ENCODE peak calls at places on chromosomes 5 and 9, in four cellular contexts. N, R, H and S are unnamed samples.

GRCh38 chr5:39138892-39139291 is 64.7 kb upstream of the RICTOR start:
- DNase-seq in H (peak; percentile 78), N (no peak), R (no peak), S (no peak)

GRCh38 chr9:36037580-36038169 is 962 bp downstream of the RECK start:
- DNase-seq in R (no peak), N (no peak), H (no peak), S (no peak)

GRCh38 chr5:1568201-1568979 is 44.6 kb upstream of the LPCAT1 start:
- DNase-seq in R (no peak), H (peak; percentile 80), N (no peak), S (no peak)

GRCh38 chr5:93805616-93806393 is 64.4 kb upstream of the POU5F2 start:
- DNase-seq in N (no peak), H (no peak), R (no peak), S (no peak)

GRCh38 chr9:77544491-77545000 is 103.6 kb downstream of the GNA14 start:
- DNase-seq in N (no peak), H (peak; percentile 66), R (no peak), S (no peak)

GRCh38 chr5:179284751-179285191 is 60.5 kb downstream of the ADAMTS2 start:
- DNase-seq in H (no peak), N (no peak), R (no peak), S (peak; percentile 19)

GRCh38 chr5:34762321-34762871 is 76.6 kb upstream of the TTC23L start:
- DNase-seq in N (peak; percentile 57), H (peak; percentile 92), R (no peak), S (no peak)

GRCh38 chr5:139482050-139482889 is at the start of gene STING1:
- DNase-seq in N (peak; percentile 84), R (peak; percentile 41), H (peak; percentile 93), S (no peak)

GRCh38 chr5:55232985-55233928 is at the start of gene CCNO:
- DNase-seq in H (peak; percentile 62), N (peak; percentile 53), R (no peak), S (no peak)

GRCh38 chr9:68685770-68686169 is 19.3 kb upstream of the PIP5K1B start:
- DNase-seq in H (no peak), N (no peak), R (no peak), S (no peak)

GRCh38 chr5:150153957-150154617 is 1.6 kb downstream of the PDGFRB start:
- DNase-seq in R (no peak), H (peak; percentile 76), N (no peak), S (no peak)

GRCh38 chr5:172607213-172607793 is 33.8 kb upstream of the NEURL1B start:
- DNase-seq in R (no peak), N (peak; percentile 49), H (no peak), S (no peak)

GRCh38 chr9:79477955-79478751 is 93.6 kb upstream of the TLE4 start:
- DNase-seq in R (no peak), N (no peak), H (peak; percentile 20), S (no peak)

GRCh38 chr5:88438006-88438405 is 169.4 kb upstream of the TMEM161B start:
- DNase-seq in R (no peak), H (peak; percentile 38), N (no peak), S (no peak)

GRCh38 chr5:138829341-138829740 is 45.8 kb downstream of the LRRTM2 start:
- DNase-seq in R (no peak), N (no peak), H (no peak), S (no peak)

GRCh38 chr5:142097681-142098080 is 10.9 kb upstream of the NDFIP1 start:
- DNase-seq in N (no peak), H (no peak), R (no peak), S (no peak)

GRCh38 chr5:107809201-107810034 is 138.7 kb upstream of the EFNA5 start:
- DNase-seq in H (peak; percentile 72), R (no peak), N (no peak), S (no peak)

GRCh38 chr5:136399512-136399911 is 34.2 kb upstream of the TRPC7 start:
- DNase-seq in H (no peak), N (no peak), R (no peak), S (no peak)

GRCh38 chr5:156396063-156396829 is 69.3 kb downstream of the SGCD start:
- DNase-seq in H (no peak), R (no peak), N (no peak), S (no peak)

GRCh38 chr9:124381073-124381945 is 33.9 kb downstream of the PSMB7 start:
- DNase-seq in R (no peak), N (no peak), H (peak; percentile 53), S (no peak)

GRCh38 chr9:38346811-38347735 is 45.4 kb upstream of the ALDH1B1 start:
- DNase-seq in R (no peak), H (no peak), N (peak; percentile 9), S (no peak)

GRCh38 chr5:53253421-53253871 is 143.9 kb upstream of the MOCS2 start:
- DNase-seq in H (peak; percentile 95), R (no peak), N (no peak), S (no peak)

GRCh38 chr9:36101916-36102741 is 34.4 kb upstream of the GLIPR2 start:
- DNase-seq in N (no peak), R (no peak), H (peak; percentile 100), S (no peak)

GRCh38 chr9:20980713-20981481 is 50.5 kb downstream of the HACD4 start:
- DNase-seq in R (peak; percentile 33), N (no peak), H (peak; percentile 93), S (no peak)

GRCh38 chr9:35859310-35859994 is 10.7 kb downstream of the OR13J1 start:
- DNase-seq in H (no peak), R (no peak), N (no peak), S (no peak)

GRCh38 chr5:108548684-108549596 is 167.0 kb upstream of the FBXL17 start:
- DNase-seq in N (no peak), H (no peak), R (no peak), S (no peak)

GRCh38 chr5:154385236-154385512 is 60.6 kb upstream of the SAP30L start:
- DNase-seq in N (no peak), R (no peak), H (no peak), S (no peak)

GRCh38 chr5:180602481-180603075 is 11.3 kb upstream of the SCGB3A1 start:
- DNase-seq in R (no peak), N (no peak), H (no peak), S (no peak)

GRCh38 chr5:5422819-5423515 is 490 bp downstream of the ICE1 start:
- DNase-seq in H (no peak), R (no peak), N (peak; percentile 32), S (no peak)

DNA sequence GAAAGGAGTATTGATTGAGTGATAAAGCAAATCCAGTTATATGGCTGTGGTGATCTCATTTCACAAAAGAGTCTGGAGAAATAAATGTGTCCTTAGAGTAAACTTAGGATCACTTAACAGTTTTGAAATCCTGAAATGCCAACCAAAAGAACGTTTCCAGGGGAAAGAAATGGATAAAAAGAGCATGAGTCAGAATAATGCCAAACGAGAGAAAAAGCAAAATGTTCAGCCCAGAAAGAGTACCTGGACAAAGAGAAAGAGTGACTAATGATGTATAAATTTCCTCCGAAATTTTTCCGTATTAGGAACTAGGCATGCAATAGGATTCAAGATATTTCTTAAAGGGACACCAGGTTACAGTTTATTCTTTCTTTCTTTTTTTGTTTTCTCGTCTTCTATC is 463.1 kb upstream of the CDH10 start:
- DNase-seq in H (peak; percentile 28), R (no peak), N (no peak), S (no peak)
- TF ChIP-seq CTCF in H (no peak), R (no peak), N (no peak), S (no peak)

GRCh38 chr5:118592234-118592633 is 396.1 kb downstream of the DTWD2 start:
- DNase-seq in N (no peak), R (no peak), H (no peak), S (no peak)

GRCh38 chr5:118590806-118591205 is 397.5 kb downstream of the DTWD2 start:
- DNase-seq in R (no peak), N (no peak), H (no peak), S (no peak)

GRCh38 chr5:118597448-118597847 is 390.9 kb downstream of the DTWD2 start:
- DNase-seq in N (no peak), R (no peak), H (no peak), S (no peak)

GRCh38 chr5:118596255-118596654 is 392.1 kb downstream of the DTWD2 start:
- DNase-seq in R (no peak), N (no peak), H (no peak), S (no peak)

DNA sequence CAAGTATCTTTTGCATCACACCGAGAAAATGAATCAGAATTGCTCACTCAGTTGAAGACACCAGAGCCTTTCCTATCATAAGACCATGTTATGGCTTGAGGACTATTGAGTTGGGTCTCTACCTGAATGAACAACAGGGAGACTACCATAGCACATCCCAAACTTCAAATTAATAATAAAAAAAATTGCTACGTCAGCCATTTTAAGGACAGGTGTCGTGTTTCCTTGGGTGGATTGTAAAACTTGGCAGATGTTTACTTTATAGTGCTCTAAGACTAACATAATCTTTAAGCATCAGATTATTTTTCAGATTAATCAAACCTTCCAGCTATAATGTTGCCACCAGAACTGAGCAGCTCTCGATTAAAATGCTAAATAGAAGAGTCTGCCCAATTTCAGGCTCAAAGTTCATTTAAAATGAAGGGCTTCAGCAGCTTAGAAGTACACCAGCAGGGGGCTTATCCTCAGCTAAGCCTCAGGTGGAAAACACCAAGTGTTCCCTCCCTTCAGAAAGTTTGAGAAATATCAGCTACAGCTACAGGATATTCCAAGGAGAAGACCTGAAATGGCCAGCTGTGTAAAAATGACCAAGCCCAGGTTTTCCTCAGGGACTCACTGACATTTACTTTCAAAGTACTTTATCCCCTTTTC is 395.5 kb downstream of the DTWD2 start:
- DNase-seq in N (no peak), R (no peak), H (no peak), S (no peak)
- TF ChIP-seq CTCF in N (no peak), R (peak; percentile 32), H (no peak), S (peak; percentile 47)

DNA sequence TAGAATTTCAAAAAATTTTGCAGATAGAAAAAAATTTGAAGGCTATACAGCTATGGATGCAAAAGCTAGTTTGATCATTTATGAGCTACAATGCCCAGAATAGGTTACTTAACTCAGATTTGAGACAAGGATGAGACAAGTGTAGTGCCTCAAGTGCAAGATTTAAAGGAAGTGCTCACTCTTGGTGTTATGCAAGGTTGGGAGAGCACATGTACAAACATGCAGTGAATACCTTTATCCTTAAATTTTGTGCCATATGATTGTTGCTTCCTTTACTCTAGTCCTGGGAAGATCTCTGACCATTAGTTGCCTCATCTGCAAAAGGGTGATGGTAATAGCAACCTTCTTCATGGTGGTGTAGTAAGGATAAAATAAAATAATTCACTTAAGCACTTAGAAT is 31.7 kb upstream of the PPP2R2B start:
- DNase-seq in H (no peak), R (no peak), N (no peak), S (no peak)
- TF ChIP-seq CTCF in H (no peak), R (no peak), N (no peak), S (no peak)

GRCh38 chr5:75156585-75156984 is 80.1 kb downstream of the ANKRD31 start:
- DNase-seq in R (no peak), H (no peak), N (no peak), S (no peak)
- TF ChIP-seq CTCF in R (no peak), H (no peak), N (no peak), S (peak; percentile 33)

DNA sequence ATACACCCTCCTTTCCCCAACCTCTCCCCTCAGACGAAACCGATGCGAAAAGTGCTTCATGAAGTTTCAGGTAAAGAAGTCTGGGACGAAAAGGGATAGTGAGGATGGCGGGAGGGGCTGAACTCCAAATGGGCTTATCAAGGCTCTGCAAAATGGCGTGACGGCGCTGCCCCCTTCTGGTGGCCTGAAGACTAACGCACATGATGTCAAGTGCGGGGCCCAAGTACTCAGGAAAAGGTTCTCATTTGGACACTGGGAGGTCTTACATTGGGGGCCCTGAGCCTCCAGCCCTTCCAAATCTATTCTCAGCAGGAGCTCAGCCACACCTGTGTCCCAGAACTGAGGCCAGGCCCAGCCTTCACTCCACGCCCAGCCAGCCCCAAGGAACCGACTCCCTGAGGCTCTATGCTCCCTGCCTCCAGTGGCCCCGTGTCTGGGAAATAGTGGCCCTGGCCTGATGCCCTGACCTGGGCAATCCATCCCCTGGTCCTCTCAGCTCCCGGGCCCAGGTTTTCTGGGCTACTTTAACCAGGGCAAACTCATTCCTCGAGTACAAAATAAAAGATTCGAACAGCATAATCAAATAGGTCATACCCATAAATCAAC is 119.9 kb downstream of the KCNIP1 start:
- DNase-seq in R (no peak), H (no peak), N (peak; percentile 39), S (peak; percentile 63)
- TF ChIP-seq CTCF in R (peak; percentile 51), H (peak; percentile 50), N (peak; percentile 56), S (peak; percentile 90)